ENCODE peak calls at places on chromosomes 5 and 9, in five cellular contexts. X, C, R, G and N are unnamed samples.

GRCh38 chr5:175657593-175658271 is at the start of gene HRH2:
- DNase-seq in R (peak), C (no peak), G (peak), X (peak), N (peak)

GRCh38 chr9:127201071-127201541 is 63.5 kb upstream of the GARNL3 start:
- DNase-seq in R (peak), G (no peak), C (no peak), X (no peak), N (no peak)

GRCh38 chr5:102582706-102583105 is 83.9 kb upstream of the SLCO6A1 start:
- DNase-seq in G (peak), X (no peak), C (no peak), R (no peak), N (no peak)

GRCh38 chr5:159100928-159101646 is 1.4 kb upstream of the EBF1 start:
- DNase-seq in C (no peak), X (no peak), R (peak), G (no peak), N (no peak)

GRCh38 chr5:128920345-128921215 is 44.7 kb upstream of the SLC27A6 start:
- DNase-seq in R (no peak), G (peak), X (no peak), C (no peak), N (no peak)

GRCh38 chr9:130030821-130031481 is 12.0 kb downstream of the FNBP1 start:
- DNase-seq in R (no peak), X (no peak), C (no peak), G (no peak), N (no peak)

GRCh38 chr5:12322042-12322441 is 417.8 kb upstream of the CTNND2 start:
- DNase-seq in X (no peak), C (no peak), G (no peak), R (no peak), N (no peak)

GRCh38 chr5:54171645-54172384 is 138.6 kb downstream of the ARL15 start:
- DNase-seq in C (no peak), G (peak), R (peak), X (no peak), N (no peak)

GRCh38 chr9:71758277-71758676 is 10.0 kb downstream of the CEMIP2 start:
- DNase-seq in R (no peak), X (no peak), G (no peak), C (no peak), N (no peak)

GRCh38 chr5:35319231-35320002 is 89.1 kb upstream of the PRLR start:
- DNase-seq in C (peak), X (peak), R (no peak), G (peak), N (no peak)

GRCh38 chr5:38134750-38135330 is 123.5 kb upstream of the EGFLAM start:
- DNase-seq in R (no peak), C (no peak), X (no peak), G (no peak), N (no peak)

GRCh38 chr5:14435481-14435880 is 146.1 kb upstream of the OTULINL start:
- DNase-seq in C (no peak), R (no peak), X (no peak), G (no peak), N (no peak)